ENCODE peak calls at places on chromosomes 2 and 18, in five cellular contexts. W, M, C, U and G are unnamed samples.

GRCh38 chr18:58118510-58118909 is 74.5 kb downstream of the NEDD4L start:
- DNase-seq in W (no peak), M (no peak), C (no peak), U (no peak), G (no peak)

GRCh38 chr2:3324404-3325281 is 53.0 kb downstream of the EIPR1 start:
- DNase-seq in W (no peak), M (no peak), C (no peak), U (no peak), G (peak)

GRCh38 chr2:145654156-145654555 is 1134.2 kb upstream of the ZEB2 start:
- DNase-seq in W (no peak), M (no peak), C (no peak), U (no peak), G (no peak)

GRCh38 chr18:63422862-63423304 is 607 bp upstream of the VPS4B start:
- DNase-seq in W (no peak), M (no peak), C (no peak), U (no peak), G (peak)

GRCh38 chr18:54192900-54193299 is 31.6 kb downstream of the MBD2 start:
- DNase-seq in W (no peak), M (no peak), C (no peak), U (no peak), G (no peak)

GRCh38 chr2:29755233-29755632 is 166.2 kb downstream of the ALK start:
- DNase-seq in W (no peak), M (no peak), C (no peak), U (no peak), G (no peak)

GRCh38 chr18:37452015-37452414 is 113.6 kb downstream of the CELF4 start:
- DNase-seq in W (no peak), M (no peak), C (no peak), U (no peak), G (peak)

GRCh38 chr18:79748321-79749157 is 49.2 kb upstream of the KCNG2 start:
- DNase-seq in W (no peak), M (no peak), C (no peak), U (no peak), G (peak)

GRCh38 chr2:64987001-64987962 is 1.9 kb upstream of the SLC1A4 start:
- DNase-seq in W (no peak), M (no peak), C (peak), U (peak), G (peak)

GRCh38 chr2:160932960-160933359 is 227.3 kb upstream of the TANK start:
- DNase-seq in W (no peak), M (no peak), C (peak), U (peak), G (no peak)

GRCh38 chr18:35460719-35461118 is 37.0 kb downstream of the INO80C start:
- DNase-seq in W (no peak), M (no peak), C (peak), U (no peak), G (no peak)

GRCh38 chr18:22987547-22988182 is 54.5 kb downstream of the RBBP8 start:
- DNase-seq in W (no peak), M (no peak), C (no peak), U (no peak), G (peak)

GRCh38 chr2:229733606-229734205 is 19.4 kb upstream of the DNER start:
- DNase-seq in W (no peak), M (no peak), C (no peak), U (no peak), G (no peak)

GRCh38 chr2:146392191-146392590 is 1452.6 kb upstream of the ACVR2A start:
- DNase-seq in W (no peak), M (no peak), C (no peak), U (no peak), G (no peak)

GRCh38 chr18:9586814-9587213 is 27.5 kb downstream of the PPP4R1 start:
- DNase-seq in W (no peak), M (no peak), C (no peak), U (no peak), G (no peak)

GRCh38 chr18:63817441-63818051 is 42.3 kb downstream of the SERPINB7 start:
- DNase-seq in W (no peak), M (no peak), C (peak), U (peak), G (peak)

GRCh38 chr2:98467082-98467536 is 22.5 kb downstream of the INPP4A start:
- DNase-seq in W (no peak), M (no peak), C (no peak), U (no peak), G (no peak)

GRCh38 chr2:143852748-143853147 is 667.2 kb downstream of the ZEB2 start:
- DNase-seq in W (no peak), M (no peak), C (no peak), U (no peak), G (no peak)

GRCh38 chr2:233449071-233449901 is 95.0 kb downstream of the DGKD start:
- DNase-seq in W (no peak), M (no peak), C (peak), U (peak), G (peak)